ENCODE peak calls at places on chromosomes 11 and 22, in six cellular contexts. I, J, K, M, F and T are unnamed samples.

GRCh38 chr11:61120865-61121831 is 18.9 kb downstream of the CD5 start:
- DNase-seq in J (no peak), I (no peak), F (no peak), K (no peak), M (no peak), T (peak; percentile 75)

GRCh38 chr11:122235615-122236014 is 119.6 kb upstream of the BLID start:
- DNase-seq in M (no peak), K (no peak), I (peak; percentile 90), J (no peak), F (no peak), T (peak; percentile 42)

GRCh38 chr22:28341001-28341400 is 338.6 kb downstream of the TTC28 start:
- DNase-seq in K (no peak), I (no peak), F (no peak), J (no peak), M (no peak), T (no peak)

GRCh38 chr11:66883021-66883968 is 26.4 kb downstream of the LRFN4 start:
- DNase-seq in I (peak; percentile 73), F (no peak), K (no peak), M (no peak), J (peak; percentile 85), T (peak; percentile 81)

GRCh38 chr11:128764617-128765095 is 70.8 kb downstream of the FLI1 start:
- DNase-seq in J (no peak), I (no peak), F (no peak), K (no peak), M (no peak), T (no peak)

GRCh38 chr22:22744412-22745224 is 100.2 kb downstream of the GGTLC2 start:
- DNase-seq in F (no peak), K (no peak), I (no peak), J (no peak), M (no peak), T (no peak)

GRCh38 chr22:44889233-44889878 is 120.4 kb downstream of the PHF21B start:
- DNase-seq in J (no peak), I (no peak), M (no peak), K (no peak), F (peak; percentile 34), T (no peak)

GRCh38 chr22:26981520-26981919 is 324.1 kb downstream of the MIAT start:
- DNase-seq in K (no peak), J (no peak), I (no peak), M (no peak), F (no peak), T (no peak)

GRCh38 chr22:37182101-37182948 is 5.7 kb downstream of the C1QTNF6 start:
- DNase-seq in F (no peak), K (no peak), M (no peak), J (no peak), I (no peak), T (no peak)

GRCh38 chr11:125886997-125887372 is 483 bp upstream of the HYLS1 start:
- DNase-seq in M (no peak), I (no peak), J (no peak), F (peak; percentile 81), K (peak; percentile 34), T (peak; percentile 57)

GRCh38 chr22:40499187-40499753 is 128.9 kb downstream of the SGSM3 start:
- DNase-seq in J (peak; percentile 60), I (no peak), K (no peak), M (peak; percentile 55), F (no peak), T (peak; percentile 56)

GRCh38 chr22:22070371-22070824 is 87.8 kb upstream of the TOP3B start:
- DNase-seq in K (no peak), M (no peak), J (no peak), F (no peak), I (no peak), T (no peak)

GRCh38 chr22:38083931-38084631 is at the start of gene SLC16A8:
- DNase-seq in J (no peak), F (no peak), K (no peak), I (no peak), M (no peak), T (no peak)

GRCh38 chr22:46368871-46369715 is 33.6 kb downstream of the TRMU start:
- DNase-seq in J (no peak), M (no peak), K (no peak), I (no peak), F (no peak), T (peak; percentile 19)

GRCh38 chr11:61294717-61295595 is at the start of gene VWCE:
- DNase-seq in F (no peak), K (no peak), I (peak; percentile 16), J (peak; percentile 62), M (no peak), T (peak; percentile 38)

GRCh38 chr11:100730266-100730665 is 43.2 kb downstream of the ARHGAP42 start:
- DNase-seq in F (no peak), M (no peak), I (no peak), J (no peak), K (no peak), T (no peak)

GRCh38 chr11:66006891-66007176 is 4.5 kb downstream of the BANF1 start:
- DNase-seq in F (no peak), M (no peak), J (no peak), I (peak; percentile 51), K (no peak), T (no peak)

GRCh38 chr11:299081-299891 is at the start of gene IFITM5:
- DNase-seq in F (no peak), J (no peak), K (no peak), I (no peak), M (no peak), T (peak; percentile 49)

GRCh38 chr11:129814244-129814992 is 1.2 kb upstream of the TMEM45B start:
- DNase-seq in I (no peak), K (no peak), F (no peak), J (no peak), M (no peak), T (no peak)

GRCh38 chr11:46342237-46342636 is 5.0 kb upstream of the DGKZ start:
- DNase-seq in K (no peak), M (no peak), F (no peak), I (no peak), J (no peak), T (peak; percentile 57)

GRCh38 chr11:105022998-105023397 is at the start of gene CASP5:
- DNase-seq in K (no peak), J (no peak), I (no peak), F (no peak), M (no peak), T (no peak)

DNA sequence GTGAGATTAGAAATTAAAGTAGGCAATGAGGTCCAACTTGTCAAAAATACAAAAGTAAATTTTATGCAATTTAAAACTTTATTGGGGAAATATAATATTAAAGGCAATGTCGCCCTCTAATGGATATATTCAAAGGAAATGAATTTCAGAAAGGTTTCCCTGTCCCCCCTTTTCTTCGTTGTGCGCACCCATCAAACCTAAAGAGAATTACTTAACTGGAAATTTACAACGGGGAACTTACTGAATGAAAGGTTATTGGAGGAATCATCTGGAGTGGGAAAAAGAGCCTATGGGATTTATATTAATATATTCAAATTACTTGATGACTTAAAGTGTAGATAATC is 1.7 kb upstream of the ABTB2 start:
- DNase-seq in M (no peak), I (no peak), K (no peak), J (no peak), F (no peak), T (no peak)
- H3K4me3 ChIP-seq in M (peak overlapping the region; percentile 84), I (peak overlapping the region; percentile 71), K (no peak overlapping the region), J (peak overlapping the region; percentile 79), F (peak overlapping the region; percentile 66), T (peak overlapping the region; percentile 54)

GRCh38 chr11:94545641-94546470 is 2.1 kb downstream of the FUT4 start:
- DNase-seq in I (no peak), M (no peak), J (no peak), K (no peak), F (no peak), T (peak; percentile 26)

GRCh38 chr11:94544832-94545640 is 1.3 kb downstream of the FUT4 start:
- DNase-seq in F (peak; percentile 81), K (peak; percentile 46), J (no peak), M (no peak), I (no peak), T (peak; percentile 16)

GRCh38 chr11:94544582-94544831 is 786 bp downstream of the FUT4 start:
- DNase-seq in F (no peak), K (no peak), I (no peak), J (no peak), M (no peak), T (no peak)

GRCh38 chr11:94546886-94547285 is 3.2 kb downstream of the FUT4 start:
- DNase-seq in K (no peak), J (no peak), F (no peak), M (no peak), I (no peak), T (no peak)

DNA sequence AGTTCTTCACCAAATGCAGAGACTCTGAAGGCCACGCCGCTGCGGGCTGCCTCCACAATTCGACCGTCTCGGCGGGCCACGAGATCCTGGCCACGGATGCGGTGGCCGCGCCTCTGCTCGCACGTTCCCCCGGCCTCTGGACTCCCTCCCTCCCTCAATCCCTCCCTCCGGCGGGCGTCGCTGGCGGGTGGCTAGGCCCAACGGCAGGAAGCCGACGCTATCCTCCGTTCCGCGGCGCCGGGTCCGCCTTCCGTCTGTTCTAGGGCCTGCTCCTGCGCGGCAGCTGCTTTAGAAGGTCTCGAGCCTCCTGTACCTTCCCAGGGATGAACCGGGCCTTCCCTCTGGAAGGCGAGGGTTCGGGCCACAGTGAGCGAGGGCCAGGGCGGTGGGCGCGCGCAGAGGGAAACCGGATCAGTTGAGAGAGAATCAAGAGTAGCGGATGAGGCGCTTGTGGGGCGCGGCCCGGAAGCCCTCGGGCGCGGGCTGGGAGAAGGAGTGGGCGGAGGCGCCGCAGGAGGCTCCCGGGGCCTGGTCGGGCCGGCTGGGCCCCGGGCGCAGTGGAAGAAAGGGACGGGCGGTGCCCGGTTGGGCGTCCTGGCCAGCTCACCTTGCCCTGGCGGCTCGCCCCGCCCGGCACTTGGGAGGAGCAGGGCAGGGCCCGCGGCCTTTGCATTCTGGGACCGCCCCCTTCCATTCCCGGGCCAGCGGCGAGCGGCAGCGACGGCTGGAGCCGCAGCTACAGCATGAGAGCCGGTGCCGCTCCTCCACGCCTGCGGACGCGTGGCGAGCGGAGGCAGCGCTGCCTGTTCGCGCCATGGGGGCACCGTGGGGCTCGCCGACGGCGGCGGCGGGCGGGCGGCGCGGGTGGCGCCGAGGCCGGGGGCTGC is at the start of gene FUT4:
- DNase-seq in J (peak; percentile 66), F (peak; percentile 93), K (peak; percentile 74), I (peak; percentile 77), M (no peak), T (peak; percentile 90)
- TF ChIP-seq POLR2A in J (peak; percentile 45), F (peak; percentile 20), K (no peak), I (peak; percentile 45), M (peak; percentile 80), T (no peak)

GRCh38 chr11:121198491-121198890 is 94.1 kb upstream of the SC5D start:
- DNase-seq in F (no peak), I (no peak), M (no peak), J (no peak), K (no peak), T (no peak)
- H3K4me3 ChIP-seq in F (no peak overlapping the region), I (no peak overlapping the region), M (no peak overlapping the region), J (no peak overlapping the region), K (no peak overlapping the region), T (no peak overlapping the region)

DNA sequence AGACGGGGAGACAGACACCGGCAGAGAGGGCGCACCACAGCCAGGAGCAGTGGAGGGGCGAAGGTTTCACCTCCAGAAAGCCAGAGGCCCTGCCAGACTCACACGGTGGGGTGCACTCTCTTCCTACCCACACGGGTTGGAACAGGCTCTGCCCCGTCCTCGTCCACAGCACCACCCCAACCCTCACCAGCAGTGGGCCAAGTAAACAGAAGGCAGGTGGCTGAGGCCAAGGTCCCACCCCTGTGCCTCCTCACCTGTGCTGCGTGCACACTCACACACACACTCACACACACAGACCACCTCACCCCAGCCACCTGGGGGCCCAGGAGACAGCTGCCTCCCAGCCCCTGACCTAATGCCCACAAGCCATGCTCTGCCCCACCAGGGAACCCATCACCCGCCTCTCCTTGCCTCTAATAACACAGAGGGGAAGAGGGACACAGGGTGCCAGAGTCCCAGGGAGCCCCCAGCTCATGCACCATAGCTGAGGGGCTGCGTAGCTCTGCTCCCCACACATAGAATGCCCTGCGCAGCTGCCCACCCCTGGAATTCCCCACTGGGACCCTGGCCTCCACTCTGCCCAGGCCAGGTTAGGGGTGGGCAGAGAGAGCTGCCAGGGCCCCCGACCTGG is 3.1 kb downstream of the CYB5R3 start:
- DNase-seq in F (no peak), I (no peak), K (no peak), M (no peak), J (no peak), T (no peak)
- TF ChIP-seq POLR2A in F (no peak), I (no peak), K (no peak), M (peak; percentile 48), J (no peak), T (no peak)